ENCODE peak calls at places on chromosomes 11 and 22, in six cellular contexts. G is neural progenitor cell; R is ovary; F is HCT116; P is body of pancreas; M is CD8-positive, alpha-beta T cell. K is an unnamed sample. For H3K27me3 and H3K4me1, the result is how much of the 10 kb centered on the place peaks cover.

GRCh38 chr11:47136921-47137320 is 39.8 kb downstream of the ARFGAP2 start:
- DNase-seq in G (no peak), R (no peak), F (no peak), P (no peak), M (no peak), K (no peak)

GRCh38 chr22:47813661-47814060 is 1051.2 kb downstream of the TBC1D22A start:
- DNase-seq in G (no peak), R (no peak), F (no peak), P (no peak), M (no peak), K (no peak)

GRCh38 chr11:60971520-60971919 is at the start of gene CD6:
- DNase-seq in G (no peak), R (no peak), F (no peak), P (no peak), M (peak), K (peak)

GRCh38 chr11:108620958-108621772 is 27.6 kb upstream of the EXPH5 start:
- DNase-seq in G (no peak), R (no peak), F (no peak), P (no peak), M (no peak), K (no peak)

GRCh38 chr11:74330065-74330858 is 18.8 kb upstream of the P4HA3 start:
- DNase-seq in G (no peak), R (no peak), F (no peak), P (no peak), M (no peak), K (no peak)

GRCh38 chr11:64810891-64811272 is 531 bp upstream of the MEN1 start:
- DNase-seq in G (peak), R (peak), F (no peak), P (peak), M (peak), K (peak)

GRCh38 chr11:23310276-23310675 is 450.0 kb upstream of the CCDC179 start:
- DNase-seq in G (no peak), R (no peak), F (no peak), P (no peak), M (no peak), K (no peak)

GRCh38 chr11:44562836-44563460 is 2.5 kb upstream of the CD82 start:
- DNase-seq in G (no peak), R (no peak), F (no peak), P (no peak), M (no peak), K (no peak)

GRCh38 chr11:9260182-9261146 is 4.7 kb downstream of the DENND5A start:
- DNase-seq in G (no peak), R (no peak), F (no peak), P (no peak), M (no peak), K (no peak)

GRCh38 chr11:76990628-76991027 is 43.6 kb upstream of the B3GNT6 start:
- DNase-seq in G (no peak), R (no peak), F (no peak), P (no peak), M (no peak), K (no peak)

GRCh38 chr11:113862430-113862829 is 12.9 kb downstream of the USP28 start:
- DNase-seq in G (peak), R (no peak), F (no peak), P (no peak), M (no peak), K (no peak)

GRCh38 chr11:93196816-93197382 is 892 bp downstream of the SLC36A4 start:
- DNase-seq in G (no peak), R (no peak), F (peak), P (no peak), M (no peak), K (no peak)

GRCh38 chr11:63916837-63917684 is at the start of gene RCOR2:
- DNase-seq in G (peak), R (peak), F (no peak), P (peak), M (peak), K (peak)

GRCh38 chr11:44629732-44630345 is 64.4 kb downstream of the CD82 start:
- DNase-seq in G (no peak), R (no peak), F (no peak), P (no peak), M (no peak), K (no peak)

GRCh38 chr11:47137476-47137875 is 39.2 kb downstream of the ARFGAP2 start:
- DNase-seq in G (no peak), R (no peak), F (no peak), P (no peak), M (no peak), K (no peak)

GRCh38 chr11:111944651-111945051 is 7.5 kb downstream of the DIXDC1 start:
- DNase-seq in G (no peak), R (no peak), F (no peak), P (no peak), M (no peak), K (no peak)

GRCh38 chr11:7971846-7972245 is 6.6 kb upstream of the NLRP10 start:
- DNase-seq in G (no peak), R (no peak), F (no peak), P (no peak), M (no peak), K (no peak)

GRCh38 chr11:2103666-2104523 is 35.3 kb downstream of the IGF2 start:
- DNase-seq in G (no peak), R (no peak), F (no peak), P (no peak), M (no peak), K (no peak)

GRCh38 chr11:2102883-2103213 is 36.3 kb downstream of the IGF2 start:
- DNase-seq in G (no peak), R (no peak), F (no peak), P (no peak), M (no peak), K (no peak)

GRCh38 chr11:2105536-2105935 is 33.7 kb downstream of the IGF2 start:
- DNase-seq in G (no peak), R (no peak), F (no peak), P (no peak), M (no peak), K (no peak)

GRCh38 chr11:2106583-2107209 is 32.5 kb downstream of the IGF2 start:
- DNase-seq in G (no peak), R (no peak), F (no peak), P (no peak), M (no peak), K (no peak)

GRCh38 chr11:2104524-2105440 is 34.4 kb downstream of the IGF2 start:
- DNase-seq in G (no peak), R (no peak), F (no peak), P (no peak), M (no peak), K (no peak)
- H3K27me3 ChIP-seq in G (under half), R (under half), F (under half), P (under half), M (under half), K (under half)

DNA sequence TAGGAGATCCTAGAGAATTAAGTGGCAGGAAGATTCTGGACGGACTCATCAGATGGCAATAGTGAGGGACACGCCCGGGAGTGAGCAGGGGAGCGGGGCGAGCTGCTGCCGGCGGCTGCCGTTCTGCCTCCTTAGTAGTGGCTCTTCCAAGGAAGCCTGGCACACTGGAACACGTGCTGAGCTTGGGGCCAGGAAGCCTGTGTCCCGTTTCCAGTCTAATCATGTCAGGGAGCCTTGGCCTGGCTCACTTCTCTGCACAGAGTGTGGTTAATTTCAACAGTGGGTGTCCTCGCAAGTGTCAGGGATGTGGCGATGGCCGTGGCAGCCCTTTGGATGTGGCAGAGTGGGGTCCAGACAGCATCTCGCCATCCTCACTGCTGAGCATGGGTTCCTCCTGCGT is 16.5 kb downstream of the GLB1L3 start:
- DNase-seq in G (no peak), R (no peak), F (no peak), P (no peak), M (no peak), K (no peak)
- H3K4me1 ChIP-seq in G (under half), R (under half), F (under half), P (under half), M (under half), K (under half)

DNA sequence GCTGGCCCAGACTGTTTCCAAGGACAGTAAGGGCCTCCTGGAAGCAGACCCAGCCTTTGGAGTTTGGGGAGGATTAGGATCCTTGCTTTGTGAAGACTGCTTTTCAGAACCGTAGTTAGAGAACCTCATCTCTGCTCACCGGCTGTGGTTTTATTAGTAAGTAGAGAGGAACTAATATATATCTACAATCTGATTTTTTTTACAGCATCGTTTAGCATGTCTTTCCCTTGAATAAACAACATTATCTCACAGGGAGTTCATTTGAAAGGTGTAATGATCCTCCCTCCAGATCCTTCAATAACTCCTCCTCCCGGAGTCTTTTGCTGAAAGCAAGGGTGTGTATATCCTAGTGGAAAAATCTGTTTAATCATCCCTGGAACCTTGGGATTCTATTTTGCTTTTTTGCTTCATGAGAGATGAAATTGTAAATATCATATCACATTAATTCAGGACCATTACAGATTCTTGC is 132.7 kb downstream of the DBX1 start:
- DNase-seq in G (no peak), R (no peak), F (no peak), P (no peak), M (no peak), K (no peak)
- H3K27ac ChIP-seq in G (peak), R (no peak), F (no peak), P (peak), M (no peak), K (no peak)

DNA sequence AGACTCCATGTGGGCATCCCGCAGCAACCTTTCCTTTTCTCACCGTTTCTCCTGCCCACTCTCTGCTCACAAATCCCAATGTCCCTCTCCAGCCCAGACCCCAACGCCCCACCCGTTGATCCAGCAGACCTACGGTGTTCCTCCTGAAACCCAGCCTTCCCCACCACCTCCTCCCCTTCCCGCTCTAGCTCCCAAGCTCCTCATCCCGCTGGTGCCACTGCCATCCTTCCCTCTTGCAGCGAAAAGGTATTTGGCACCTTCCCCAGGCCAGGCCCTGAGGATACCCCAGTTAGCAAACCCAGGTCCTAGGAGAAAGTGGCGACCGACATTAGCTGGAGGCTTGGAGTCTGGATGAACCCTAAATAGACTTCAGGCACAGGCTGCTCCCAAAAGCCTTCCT is 84.0 kb upstream of the RTL6 start:
- DNase-seq in G (no peak), R (no peak), F (no peak), P (no peak), M (no peak), K (no peak)
- H3K27me3 ChIP-seq in G (under half), R (under half), F (under half), P (under half), M (under half), K (under half)

GRCh38 chr22:38017939-38018885 is 33.9 kb upstream of the SOX10 start:
- DNase-seq in G (no peak), R (no peak), F (no peak), P (no peak), M (no peak), K (no peak)
- H3K4me1 ChIP-seq in G (under half), R (under half), F (under half), P (under half), M (under half), K (under half)

GRCh38 chr22:27436591-27436990 is 365.0 kb downstream of the MN1 start:
- DNase-seq in G (no peak), R (no peak), F (no peak), P (no peak), M (no peak), K (no peak)
- H3K27ac ChIP-seq in G (peak), R (peak), F (no peak), P (no peak), M (no peak), K (no peak)

K was measured in CD4-positive, CD25-positive, alpha-beta regulatory T cell.